ENCODE peak calls at places on chromosomes 1 and 21, in four cellular contexts. N is uterus, Z is body of pancreas, R is cardiac fibroblast. X is an unnamed sample.

GRCh38 chr1:224903955-224904354 is 25.5 kb upstream of the DNAH14 start:
- DNase-seq in N (no peak), Z (no peak), R (no peak), X (no peak)

GRCh38 chr1:220796530-220796929 is 9.8 kb downstream of the MTARC1 start:
- DNase-seq in N (no peak), Z (no peak), R (no peak), X (no peak)

GRCh38 chr1:17594690-17595601 is 55.4 kb downstream of the ARHGEF10L start:
- DNase-seq in N (no peak), Z (no peak), R (peak), X (no peak)

GRCh38 chr21:33783173-33783572 is 132.4 kb downstream of the ATP5PO start:
- DNase-seq in N (no peak), Z (no peak), R (no peak), X (no peak)

GRCh38 chr1:84402060-84402459 is 3.8 kb downstream of the DNASE2B start:
- DNase-seq in N (no peak), Z (no peak), R (no peak), X (no peak)

GRCh38 chr1:34332996-34333395 is 156.3 kb downstream of the C1orf94 start:
- DNase-seq in N (no peak), Z (no peak), R (no peak), X (no peak)

GRCh38 chr1:217482356-217483102 is 148.4 kb downstream of the GPATCH2 start:
- DNase-seq in N (no peak), Z (no peak), R (peak), X (no peak)

GRCh38 chr1:85617582-85618237 is 37.1 kb downstream of the CCN1 start:
- DNase-seq in N (no peak), Z (no peak), R (peak), X (no peak)

GRCh38 chr1:43531906-43532584 is 1.4 kb downstream of the PTPRF start:
- DNase-seq in N (no peak), Z (no peak), R (no peak), X (peak)

GRCh38 chr1:17199267-17200044 is 5.5 kb upstream of the PADI1 start:
- DNase-seq in N (no peak), Z (no peak), R (no peak), X (no peak)

GRCh38 chr1:12387641-12388040 is 157.8 kb downstream of the VPS13D start:
- DNase-seq in N (no peak), Z (no peak), R (peak), X (no peak)

GRCh38 chr1:65812065-65812464 is 19.4 kb downstream of the PDE4B start:
- DNase-seq in N (no peak), Z (no peak), R (peak), X (no peak)

GRCh38 chr1:67285780-67286488 is 21.7 kb upstream of the IL12RB2 start:
- DNase-seq in N (no peak), Z (no peak), R (no peak), X (no peak)

X was measured in A673.